ENCODE peak calls at places on chromosomes 6 and 20, in eight cellular contexts. Q, P, J, M, F, A, E and D are unnamed samples.

GRCh38 chr6:6801002-6801329 is 212.4 kb downstream of the LY86 start:
- DNase-seq in Q (no peak), P (no peak), J (no peak), M (no peak), F (no peak), A (no peak), E (no peak), D (no peak)

GRCh38 chr6:154950979-154951378 is 44.1 kb upstream of the TIAM2 start:
- DNase-seq in Q (no peak), P (no peak), J (no peak), M (no peak), F (no peak), A (no peak), E (no peak), D (no peak)

GRCh38 chr20:36666181-36666740 is 20.3 kb upstream of the SLA2 start:
- DNase-seq in Q (no peak), P (no peak), J (no peak), M (peak), F (no peak), A (no peak), E (no peak), D (no peak)

GRCh38 chr6:53808302-53808881 is 13.6 kb downstream of the LRRC1 start:
- DNase-seq in Q (no peak), P (no peak), J (no peak), M (no peak), F (no peak), A (no peak), E (no peak), D (no peak)

GRCh38 chr6:90156861-90157260 is 139.8 kb downstream of the BACH2 start:
- DNase-seq in Q (no peak), P (no peak), J (no peak), M (no peak), F (no peak), A (peak), E (no peak), D (no peak)

GRCh38 chr6:35294308-35294945 is 3.2 kb upstream of the DEF6 start:
- DNase-seq in Q (no peak), P (peak), J (no peak), M (peak), F (peak), A (peak), E (peak), D (no peak)

GRCh38 chr20:10402938-10403593 is 31.0 kb downstream of the MKKS start:
- DNase-seq in Q (no peak), P (no peak), J (no peak), M (no peak), F (no peak), A (no peak), E (no peak), D (no peak)

GRCh38 chr6:138977242-138977641 is 10.8 kb downstream of the REPS1 start:
- DNase-seq in Q (no peak), P (no peak), J (no peak), M (no peak), F (no peak), A (no peak), E (no peak), D (no peak)

GRCh38 chr6:31460361-31461025 is 37.5 kb upstream of the MICB start:
- DNase-seq in Q (no peak), P (no peak), J (no peak), M (no peak), F (no peak), A (no peak), E (no peak), D (no peak)

GRCh38 chr6:24401458-24401857 is 1.3 kb upstream of the MRS2 start:
- DNase-seq in Q (no peak), P (no peak), J (no peak), M (no peak), F (no peak), A (no peak), E (no peak), D (no peak)

GRCh38 chr20:45067087-45067486 is 33.8 kb downstream of the KCNS1 start:
- DNase-seq in Q (no peak), P (no peak), J (no peak), M (no peak), F (no peak), A (no peak), E (no peak), D (no peak)